ENCODE peak calls at places on chromosomes 2 and 18, in seven cellular contexts. One of them, this sample, is unnamed.

GRCh38 chr2:110866496-110866895 is 134.1 kb downstream of the ACOXL start:
- DNase-seq in fibroblast of the aortic adventitia: no peak
- DNase-seq in breast epithelium: no peak
- DNase-seq in IMR-90: no peak
- DNase-seq in CD8-positive, alpha-beta T cell: no peak
- DNase-seq in body of pancreas: no peak
- DNase-seq in DND-41: no peak
- DNase-seq in this sample: no peak

GRCh38 chr2:192148620-192149321 is 46.0 kb downstream of the TMEFF2 start:
- DNase-seq in breast epithelium: no peak
- DNase-seq in IMR-90: peak
- DNase-seq in CD8-positive, alpha-beta T cell: no peak
- DNase-seq in body of pancreas: no peak
- DNase-seq in DND-41: no peak
- DNase-seq in fibroblast of the aortic adventitia: peak
- DNase-seq in this sample: no peak

GRCh38 chr2:11787991-11788390 is 41.6 kb downstream of the LPIN1 start:
- DNase-seq in breast epithelium: no peak
- DNase-seq in DND-41: no peak
- DNase-seq in IMR-90: no peak
- DNase-seq in fibroblast of the aortic adventitia: no peak
- DNase-seq in body of pancreas: no peak
- DNase-seq in CD8-positive, alpha-beta T cell: no peak
- DNase-seq in this sample: no peak

GRCh38 chr2:31567679-31568078 is 13.1 kb downstream of the SRD5A2 start:
- DNase-seq in DND-41: no peak
- DNase-seq in fibroblast of the aortic adventitia: no peak
- DNase-seq in IMR-90: no peak
- DNase-seq in CD8-positive, alpha-beta T cell: no peak
- DNase-seq in body of pancreas: no peak
- DNase-seq in breast epithelium: no peak
- DNase-seq in this sample: no peak

GRCh38 chr2:33848486-33848885 is 249.4 kb upstream of the FAM98A start:
- DNase-seq in DND-41: no peak
- DNase-seq in fibroblast of the aortic adventitia: peak
- DNase-seq in body of pancreas: no peak
- DNase-seq in IMR-90: peak
- DNase-seq in breast epithelium: no peak
- DNase-seq in CD8-positive, alpha-beta T cell: no peak
- DNase-seq in this sample: no peak

GRCh38 chr2:74944987-74945782 is 13.3 kb upstream of the POLE4 start:
- DNase-seq in breast epithelium: no peak
- DNase-seq in DND-41: no peak
- DNase-seq in fibroblast of the aortic adventitia: peak
- DNase-seq in body of pancreas: no peak
- DNase-seq in CD8-positive, alpha-beta T cell: no peak
- DNase-seq in IMR-90: peak
- DNase-seq in this sample: no peak

GRCh38 chr2:44084850-44085249 is 83.8 kb upstream of the PPM1B start:
- DNase-seq in breast epithelium: no peak
- DNase-seq in fibroblast of the aortic adventitia: no peak
- DNase-seq in IMR-90: no peak
- DNase-seq in DND-41: no peak
- DNase-seq in body of pancreas: no peak
- DNase-seq in CD8-positive, alpha-beta T cell: no peak
- DNase-seq in this sample: no peak

GRCh38 chr18:4068552-4069158 is 386.5 kb downstream of the DLGAP1 start:
- DNase-seq in breast epithelium: no peak
- DNase-seq in CD8-positive, alpha-beta T cell: peak
- DNase-seq in DND-41: peak
- DNase-seq in fibroblast of the aortic adventitia: peak
- DNase-seq in IMR-90: peak
- DNase-seq in body of pancreas: peak
- DNase-seq in this sample: peak

GRCh38 chr18:10793730-10794370 is 268.0 kb downstream of the NAPG start:
- DNase-seq in DND-41: no peak
- DNase-seq in CD8-positive, alpha-beta T cell: no peak
- DNase-seq in fibroblast of the aortic adventitia: no peak
- DNase-seq in breast epithelium: no peak
- DNase-seq in IMR-90: peak
- DNase-seq in body of pancreas: no peak
- DNase-seq in this sample: no peak

GRCh38 chr18:3690682-3691066 is 240.7 kb downstream of the TGIF1 start:
- DNase-seq in breast epithelium: no peak
- DNase-seq in DND-41: no peak
- DNase-seq in body of pancreas: no peak
- DNase-seq in CD8-positive, alpha-beta T cell: no peak
- DNase-seq in fibroblast of the aortic adventitia: peak
- DNase-seq in IMR-90: peak
- DNase-seq in this sample: no peak

GRCh38 chr18:61466736-61467135 is 133.5 kb downstream of the CDH20 start:
- DNase-seq in fibroblast of the aortic adventitia: no peak
- DNase-seq in IMR-90: no peak
- DNase-seq in CD8-positive, alpha-beta T cell: no peak
- DNase-seq in body of pancreas: no peak
- DNase-seq in DND-41: no peak
- DNase-seq in breast epithelium: no peak
- DNase-seq in this sample: no peak

GRCh38 chr18:71336811-71337210 is 1048.0 kb downstream of the SOCS6 start:
- DNase-seq in DND-41: no peak
- DNase-seq in breast epithelium: no peak
- DNase-seq in body of pancreas: no peak
- DNase-seq in fibroblast of the aortic adventitia: no peak
- DNase-seq in CD8-positive, alpha-beta T cell: no peak
- DNase-seq in IMR-90: no peak
- DNase-seq in this sample: no peak

GRCh38 chr18:72868666-72869661 is 1.2 kb upstream of the NETO1 start:
- DNase-seq in CD8-positive, alpha-beta T cell: no peak
- DNase-seq in IMR-90: no peak
- DNase-seq in body of pancreas: no peak
- DNase-seq in fibroblast of the aortic adventitia: no peak
- DNase-seq in DND-41: peak
- DNase-seq in breast epithelium: no peak
- DNase-seq in this sample: peak

GRCh38 chr2:3468296-3468988 is 50.9 kb downstream of the ADI1 start:
- DNase-seq in CD8-positive, alpha-beta T cell: no peak
- DNase-seq in IMR-90: no peak
- DNase-seq in breast epithelium: no peak
- DNase-seq in fibroblast of the aortic adventitia: no peak
- DNase-seq in body of pancreas: no peak
- DNase-seq in DND-41: no peak
- DNase-seq in this sample: no peak

GRCh38 chr18:46627136-46627535 is 29.9 kb downstream of the LOXHD1 start:
- DNase-seq in fibroblast of the aortic adventitia: no peak
- DNase-seq in IMR-90: no peak
- DNase-seq in DND-41: no peak
- DNase-seq in breast epithelium: no peak
- DNase-seq in CD8-positive, alpha-beta T cell: no peak
- DNase-seq in body of pancreas: no peak
- DNase-seq in this sample: no peak

GRCh38 chr2:134586289-134586980 is 132.4 kb downstream of the TMEM163 start:
- DNase-seq in body of pancreas: no peak
- DNase-seq in fibroblast of the aortic adventitia: no peak
- DNase-seq in DND-41: peak
- DNase-seq in CD8-positive, alpha-beta T cell: no peak
- DNase-seq in breast epithelium: no peak
- DNase-seq in IMR-90: no peak
- DNase-seq in this sample: no peak

GRCh38 chr2:48315847-48316194 is 214.1 kb upstream of the STON1 start:
- DNase-seq in IMR-90: no peak
- DNase-seq in DND-41: peak
- DNase-seq in body of pancreas: peak
- DNase-seq in breast epithelium: no peak
- DNase-seq in fibroblast of the aortic adventitia: peak
- DNase-seq in CD8-positive, alpha-beta T cell: no peak
- DNase-seq in this sample: peak

GRCh38 chr2:236440110-236440881 is 129.3 kb upstream of the ACKR3 start:
- DNase-seq in body of pancreas: no peak
- DNase-seq in fibroblast of the aortic adventitia: no peak
- DNase-seq in IMR-90: no peak
- DNase-seq in DND-41: no peak
- DNase-seq in CD8-positive, alpha-beta T cell: no peak
- DNase-seq in breast epithelium: no peak
- DNase-seq in this sample: no peak

DNA sequence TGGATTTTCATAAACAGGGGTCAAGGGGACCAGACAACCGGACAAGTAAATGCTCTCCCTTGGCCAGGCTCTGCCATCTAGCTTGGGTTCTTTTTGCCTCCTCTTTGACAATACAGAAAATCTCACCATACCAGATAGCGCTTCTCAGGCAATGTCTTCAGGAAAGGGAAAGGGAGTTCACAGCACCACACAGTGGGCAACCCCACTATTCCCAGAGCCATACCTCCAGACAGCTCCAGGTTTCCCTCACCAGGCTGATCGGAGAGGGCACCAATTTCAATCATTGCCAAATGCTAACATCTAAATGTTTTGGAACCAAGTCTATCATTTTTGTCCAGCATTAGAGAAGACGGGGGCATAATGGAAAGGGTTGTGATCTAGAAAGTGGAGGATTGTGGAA is 28.1 kb downstream of the CCDC68 start:
- DNase-seq in body of pancreas: no peak
- DNase-seq in breast epithelium: no peak
- DNase-seq in DND-41: no peak
- DNase-seq in IMR-90: no peak
- DNase-seq in CD8-positive, alpha-beta T cell: no peak
- DNase-seq in fibroblast of the aortic adventitia: no peak
- DNase-seq in this sample: no peak
- TF ChIP-seq CTCF in body of pancreas: no peak
- TF ChIP-seq CTCF in breast epithelium: no peak
- TF ChIP-seq CTCF in DND-41: no peak
- TF ChIP-seq CTCF in IMR-90: no peak
- TF ChIP-seq CTCF in CD8-positive, alpha-beta T cell: no peak
- TF ChIP-seq CTCF in fibroblast of the aortic adventitia: no peak
- TF ChIP-seq CTCF in this sample: no peak

DNA sequence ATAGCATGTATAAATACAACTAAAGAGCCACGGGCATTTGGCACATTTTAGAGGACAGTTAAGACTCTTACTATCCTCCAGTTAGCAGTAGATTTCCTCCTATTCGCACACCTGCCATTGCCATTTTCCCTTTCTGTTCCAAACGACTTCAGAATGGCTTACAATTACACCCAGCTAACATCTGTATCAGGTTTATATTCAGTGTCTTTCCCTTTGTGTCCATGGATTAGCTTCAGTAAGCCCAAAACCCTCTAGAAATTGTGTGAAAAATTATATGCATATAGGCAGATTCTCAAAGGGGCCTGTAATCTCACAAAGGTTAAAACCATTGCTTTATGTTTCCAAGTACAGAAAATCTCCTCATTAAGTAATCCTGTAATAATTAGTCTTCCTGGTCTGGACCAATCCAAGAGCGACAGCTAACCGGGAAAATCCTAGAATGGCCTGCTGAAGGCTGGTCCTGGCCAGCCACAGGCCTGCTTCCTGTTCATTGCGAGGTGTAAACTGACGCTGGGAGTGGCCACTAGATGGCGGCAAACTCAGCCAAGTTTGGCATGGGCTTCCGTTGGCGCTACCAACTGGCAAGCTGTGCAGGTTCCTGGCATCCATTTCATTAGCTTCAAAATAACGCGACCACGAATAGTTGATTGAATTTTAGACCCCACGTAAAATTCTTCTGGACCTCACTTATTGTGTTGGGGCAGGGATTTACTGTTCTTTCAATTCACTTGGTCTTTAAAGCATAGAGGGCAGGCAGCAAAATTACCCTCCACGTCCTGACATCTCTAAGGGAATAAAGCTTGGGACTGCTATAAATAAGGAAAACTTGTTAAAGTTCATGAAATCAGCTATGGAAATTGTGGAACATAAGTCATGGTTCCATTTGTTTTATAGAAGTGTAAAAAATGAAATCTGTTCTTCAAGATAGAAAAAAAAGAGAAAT is 17.1 kb downstream of the ARHGAP25 start:
- DNase-seq in breast epithelium: peak
- DNase-seq in IMR-90: peak
- DNase-seq in DND-41: peak
- DNase-seq in fibroblast of the aortic adventitia: peak
- DNase-seq in body of pancreas: peak
- DNase-seq in CD8-positive, alpha-beta T cell: peak
- DNase-seq in this sample: peak
- TF ChIP-seq CTCF in breast epithelium: peak
- TF ChIP-seq CTCF in IMR-90: peak
- TF ChIP-seq CTCF in DND-41: peak
- TF ChIP-seq CTCF in fibroblast of the aortic adventitia: peak
- TF ChIP-seq CTCF in body of pancreas: peak
- TF ChIP-seq CTCF in CD8-positive, alpha-beta T cell: peak
- TF ChIP-seq CTCF in this sample: peak

DNA sequence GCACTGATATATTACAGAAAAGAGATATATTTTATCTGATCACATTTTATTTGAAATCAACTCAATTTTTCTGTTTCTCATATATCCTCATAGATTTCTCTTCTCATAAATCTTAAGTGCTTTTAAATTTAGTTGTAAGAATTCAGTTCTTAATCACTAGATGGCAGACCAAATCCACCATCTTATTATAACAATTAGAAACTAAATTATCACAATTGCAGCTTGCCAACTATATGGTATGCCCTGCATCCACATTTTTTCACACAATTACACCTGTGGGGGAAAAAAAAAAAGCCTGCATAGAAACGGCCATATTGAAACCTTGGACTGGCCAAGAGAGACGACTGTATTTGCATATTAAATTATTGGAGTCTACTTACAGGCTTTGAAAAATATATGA is 64.4 kb downstream of the COL5A2 start:
- DNase-seq in IMR-90: peak
- DNase-seq in fibroblast of the aortic adventitia: peak
- DNase-seq in DND-41: no peak
- DNase-seq in breast epithelium: no peak
- DNase-seq in body of pancreas: no peak
- DNase-seq in CD8-positive, alpha-beta T cell: no peak
- DNase-seq in this sample: no peak
- TF ChIP-seq CTCF in IMR-90: peak
- TF ChIP-seq CTCF in fibroblast of the aortic adventitia: peak
- TF ChIP-seq CTCF in DND-41: no peak
- TF ChIP-seq CTCF in breast epithelium: no peak
- TF ChIP-seq CTCF in body of pancreas: no peak
- TF ChIP-seq CTCF in CD8-positive, alpha-beta T cell: no peak
- TF ChIP-seq CTCF in this sample: no peak

GRCh38 chr18:50981381-50981780 is 13.5 kb downstream of the ELAC1 start:
- DNase-seq in breast epithelium: no peak
- DNase-seq in fibroblast of the aortic adventitia: no peak
- DNase-seq in IMR-90: no peak
- DNase-seq in CD8-positive, alpha-beta T cell: no peak
- DNase-seq in DND-41: no peak
- DNase-seq in body of pancreas: no peak
- DNase-seq in this sample: no peak

GRCh38 chr18:50986360-50987087 is 18.7 kb downstream of the ELAC1 start:
- DNase-seq in CD8-positive, alpha-beta T cell: no peak
- DNase-seq in DND-41: no peak
- DNase-seq in IMR-90: peak
- DNase-seq in body of pancreas: no peak
- DNase-seq in fibroblast of the aortic adventitia: peak
- DNase-seq in breast epithelium: no peak
- DNase-seq in this sample: no peak

GRCh38 chr18:50987261-50987660 is 19.4 kb downstream of the ELAC1 start:
- DNase-seq in breast epithelium: no peak
- DNase-seq in body of pancreas: no peak
- DNase-seq in CD8-positive, alpha-beta T cell: no peak
- DNase-seq in IMR-90: no peak
- DNase-seq in DND-41: no peak
- DNase-seq in fibroblast of the aortic adventitia: peak
- DNase-seq in this sample: no peak

GRCh38 chr18:50982802-50983179 is 15.0 kb downstream of the ELAC1 start:
- DNase-seq in breast epithelium: no peak
- DNase-seq in fibroblast of the aortic adventitia: peak
- DNase-seq in IMR-90: peak
- DNase-seq in CD8-positive, alpha-beta T cell: no peak
- DNase-seq in DND-41: no peak
- DNase-seq in body of pancreas: no peak
- DNase-seq in this sample: no peak

GRCh38 chr18:50982086-50982801 is 14.4 kb downstream of the ELAC1 start:
- DNase-seq in IMR-90: no peak
- DNase-seq in CD8-positive, alpha-beta T cell: no peak
- DNase-seq in body of pancreas: no peak
- DNase-seq in breast epithelium: no peak
- DNase-seq in fibroblast of the aortic adventitia: no peak
- DNase-seq in DND-41: no peak
- DNase-seq in this sample: no peak
- TF ChIP-seq CTCF in IMR-90: no peak
- TF ChIP-seq CTCF in CD8-positive, alpha-beta T cell: no peak
- TF ChIP-seq CTCF in body of pancreas: no peak
- TF ChIP-seq CTCF in breast epithelium: no peak
- TF ChIP-seq CTCF in fibroblast of the aortic adventitia: no peak
- TF ChIP-seq CTCF in DND-41: no peak
- TF ChIP-seq CTCF in this sample: no peak

This sample was measured in endothelial cell.